ENCODE peak calls at places on chromosomes 2 and 18, in five cellular contexts. Y, Q, T, O and X are unnamed samples.

GRCh38 chr2:158953926-158954763 is 14.3 kb upstream of the TANC1 start:
- DNase-seq in Y (no peak), Q (peak), T (peak), O (no peak), X (peak)

GRCh38 chr2:165450141-165450540 is 19.4 kb upstream of the CSRNP3 start:
- DNase-seq in Y (no peak), Q (no peak), T (no peak), O (no peak), X (no peak)

GRCh38 chr18:73626859-73627258 is 520.8 kb downstream of the FBXO15 start:
- DNase-seq in Y (no peak), Q (no peak), T (no peak), O (no peak), X (no peak)

GRCh38 chr2:231221761-231222160 is 23.3 kb downstream of the ARMC9 start:
- DNase-seq in Y (no peak), Q (no peak), T (no peak), O (no peak), X (no peak)

GRCh38 chr2:222862068-222862914 is 1.5 kb downstream of the ACSL3 start:
- DNase-seq in Y (no peak), Q (peak), T (no peak), O (no peak), X (peak)

GRCh38 chr2:120510751-120511395 is 164.9 kb downstream of the INHBB start:
- DNase-seq in Y (no peak), Q (no peak), T (no peak), O (no peak), X (no peak)

GRCh38 chr2:241516520-241516965 is 8.2 kb upstream of the STK25 start:
- DNase-seq in Y (no peak), Q (no peak), T (no peak), O (no peak), X (no peak)

GRCh38 chr2:136134126-136134525 is 16.2 kb upstream of the CXCR4 start:
- DNase-seq in Y (no peak), Q (no peak), T (no peak), O (no peak), X (no peak)

GRCh38 chr2:209208211-209208610 is 215.6 kb upstream of the MAP2 start:
- DNase-seq in Y (no peak), Q (peak), T (no peak), O (peak), X (no peak)

GRCh38 chr2:69241039-69241586 is 145.9 kb downstream of the GFPT1 start:
- DNase-seq in Y (no peak), Q (no peak), T (no peak), O (no peak), X (no peak)

GRCh38 chr2:96985630-96986385 is 572 bp downstream of the FAM178B start:
- DNase-seq in Y (no peak), Q (no peak), T (no peak), O (no peak), X (no peak)

GRCh38 chr18:37253424-37254255 is 312.0 kb downstream of the CELF4 start:
- DNase-seq in Y (no peak), Q (peak), T (peak), O (no peak), X (no peak)

GRCh38 chr2:160694221-160694620 is 200.6 kb upstream of the RBMS1 start:
- DNase-seq in Y (no peak), Q (no peak), T (no peak), O (no peak), X (no peak)

GRCh38 chr2:168596881-168597280 is 140.8 kb downstream of the CERS6 start:
- DNase-seq in Y (no peak), Q (no peak), T (no peak), O (no peak), X (peak)

GRCh38 chr18:1133541-1133940 is 228.9 kb downstream of the ADCYAP1 start:
- DNase-seq in Y (no peak), Q (no peak), T (no peak), O (no peak), X (no peak)

GRCh38 chr2:32516567-32516966 is 111.3 kb upstream of the TTC27 start:
- DNase-seq in Y (no peak), Q (no peak), T (no peak), O (no peak), X (no peak)

GRCh38 chr2:45852450-45853150 is 201.1 kb downstream of the PRKCE start:
- DNase-seq in Y (no peak), Q (no peak), T (no peak), O (no peak), X (no peak)

DNA sequence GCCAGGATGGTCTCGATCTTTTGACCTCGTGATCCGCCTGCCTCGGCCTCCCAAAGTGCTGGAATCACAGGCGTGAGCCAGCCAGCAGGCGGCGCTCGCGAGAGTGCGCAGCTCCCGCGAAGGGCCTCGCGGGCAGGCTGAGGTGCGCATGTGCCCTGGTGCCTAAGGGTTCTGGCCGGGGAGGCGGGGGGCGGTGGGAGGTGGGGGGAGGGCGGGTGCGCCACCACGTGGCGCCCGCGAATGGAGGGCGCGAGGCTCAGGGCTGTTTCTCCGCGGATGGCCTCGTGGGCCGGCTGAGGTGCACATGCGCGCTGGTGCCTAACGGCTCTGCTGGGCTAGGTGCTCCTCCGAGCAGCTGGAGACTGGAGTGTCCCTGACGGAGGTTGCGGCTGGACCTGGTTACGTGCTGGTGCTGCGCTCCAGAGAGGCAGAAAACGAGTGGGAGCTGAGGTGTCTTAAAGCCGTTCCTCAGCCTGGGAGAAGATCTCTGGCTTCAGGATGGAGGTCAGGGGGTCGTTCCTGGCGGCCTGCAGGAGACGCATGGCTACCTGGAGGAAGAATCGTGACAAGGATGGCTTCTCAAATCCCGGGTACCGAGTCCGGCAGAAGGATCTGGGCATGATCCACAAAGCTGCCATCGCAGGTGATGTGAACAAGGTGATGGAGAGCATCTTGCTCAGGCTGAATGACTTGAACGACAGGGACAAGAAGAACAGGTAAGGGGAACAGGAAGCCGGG is at the start of gene ANKRD62:
- DNase-seq in Y (no peak), Q (no peak), T (no peak), O (no peak), X (no peak)
- TF ChIP-seq CTCF in Y (no peak), Q (no peak), T (no peak), O (no peak), X (no peak)

DNA sequence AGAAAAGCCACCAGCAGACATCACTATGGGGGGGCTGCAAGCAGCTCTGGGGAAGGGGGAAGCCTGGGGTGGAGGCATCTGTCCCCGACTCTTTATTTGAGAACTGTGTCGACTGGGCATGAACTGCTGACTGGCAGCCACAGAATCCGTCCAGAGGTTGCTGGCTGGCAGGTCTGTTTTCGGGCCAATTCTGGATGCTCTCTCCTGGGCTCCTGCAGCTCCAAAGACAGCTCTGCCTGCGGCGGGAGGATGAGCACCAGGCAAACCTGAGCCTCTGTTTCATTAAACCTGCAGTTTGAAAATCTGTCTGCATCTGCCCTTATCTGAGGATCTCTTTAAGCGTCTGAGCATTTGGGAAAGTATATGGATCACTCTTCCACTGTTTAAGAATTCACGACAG is 34.4 kb upstream of the RPL31 start:
- DNase-seq in Y (no peak), Q (no peak), T (no peak), O (no peak), X (no peak)
- TF ChIP-seq USF2 in Y (no peak), Q (no peak), T (no peak), O (no peak), X (no peak)

DNA sequence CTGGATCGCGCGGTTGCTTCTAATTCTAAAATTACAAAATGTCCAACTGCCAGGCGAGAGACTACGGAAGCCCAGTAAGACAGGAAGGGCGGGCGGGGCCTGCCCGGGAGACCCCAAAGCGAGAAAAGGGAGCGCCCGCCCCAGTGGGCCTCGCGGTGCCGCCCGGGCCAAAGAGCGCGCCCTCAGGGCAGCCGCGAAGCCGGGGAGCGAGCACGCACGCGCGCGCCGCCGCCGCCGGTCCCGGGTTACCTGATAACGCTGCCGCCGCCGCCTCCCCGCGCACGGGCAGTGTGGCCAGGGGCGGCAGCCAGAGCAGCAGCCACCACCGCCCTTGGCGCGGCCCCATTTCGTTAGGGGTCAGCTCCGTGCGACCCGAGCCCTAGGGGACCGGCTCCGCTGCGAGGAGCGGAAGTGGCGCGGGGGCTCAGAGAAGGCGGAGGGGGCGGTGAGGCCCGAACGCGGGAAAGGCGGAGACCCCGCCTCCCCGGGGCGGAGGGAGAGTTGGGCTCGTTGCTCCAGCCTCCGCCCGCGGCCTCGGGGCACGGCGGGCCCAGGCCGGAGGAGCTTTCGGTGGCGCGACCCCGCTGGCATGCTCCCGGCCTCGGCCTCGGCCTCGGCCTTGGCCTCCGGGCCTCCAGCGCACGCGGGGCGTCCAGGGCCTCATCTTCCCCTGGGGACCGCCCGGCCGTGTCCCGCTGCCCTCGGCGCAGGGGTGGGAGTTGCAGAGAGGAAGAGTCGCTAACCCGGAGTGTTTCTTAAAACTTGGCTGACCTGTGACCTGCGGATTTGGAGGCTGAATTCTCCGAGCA is at the start of gene NEMP2:
- DNase-seq in Y (no peak), Q (peak), T (peak), O (peak), X (peak)
- TF ChIP-seq CTCF in Y (no peak), Q (no peak), T (no peak), O (no peak), X (no peak)

GRCh38 chr2:200741468-200742202 is 70.1 kb upstream of the BZW1 start:
- DNase-seq in Y (no peak), Q (no peak), T (no peak), O (no peak), X (no peak)
- TF ChIP-seq USF2 in Y (no peak), Q (no peak), T (no peak), O (no peak), X (no peak)

DNA sequence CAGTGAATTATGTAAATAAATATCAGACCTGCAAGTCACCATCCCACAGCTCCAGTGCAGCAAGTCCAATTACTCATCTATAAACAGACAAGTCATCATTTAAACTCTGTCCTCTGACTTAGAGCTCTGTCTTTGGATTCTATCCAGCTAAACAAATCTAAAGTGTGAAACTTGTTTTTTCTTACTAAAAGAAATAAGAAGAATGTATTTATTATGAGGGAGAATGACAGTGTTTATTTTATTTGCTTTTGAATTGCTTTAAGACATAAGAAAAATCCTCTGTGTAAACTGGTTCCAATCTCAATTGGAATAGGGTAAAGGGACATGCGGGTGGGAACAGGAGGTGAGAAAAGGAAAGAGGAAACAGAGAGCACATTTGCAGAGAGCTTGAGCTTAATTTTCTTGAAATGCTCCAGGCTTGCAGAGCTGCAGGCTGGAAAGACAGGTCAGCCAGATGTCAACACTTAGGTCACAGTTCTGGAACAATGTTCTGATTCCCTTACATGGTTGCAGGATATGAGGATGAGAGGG is 355.8 kb downstream of the MEIS1 start:
- DNase-seq in Y (no peak), Q (no peak), T (no peak), O (no peak), X (peak)
- TF ChIP-seq CTCF in Y (no peak), Q (no peak), T (no peak), O (no peak), X (no peak)